ENCODE peak calls at places on chromosome 15, in five cellular contexts. X is testis; R is brain microvascular endothelial cell; K is GM23248; G is CD8-positive, alpha-beta T cell. V is an unnamed sample.

GRCh38 chr15:39135989-39136388 is 444.9 kb upstream of the THBS1 start:
- DNase-seq in X (no peak), R (peak), K (peak), G (no peak), V (no peak)

GRCh38 chr15:75929799-75930565 is 26.3 kb downstream of the FBXO22 start:
- DNase-seq in X (no peak), R (no peak), K (no peak), G (no peak), V (no peak)

GRCh38 chr15:76343313-76343996 is 6.9 kb downstream of the ISL2 start:
- DNase-seq in X (no peak), R (no peak), K (no peak), G (no peak), V (no peak)

GRCh38 chr15:90814193-90814811 is 54.1 kb upstream of the FURIN start:
- DNase-seq in X (no peak), R (peak), K (no peak), G (no peak), V (no peak)

GRCh38 chr15:79535536-79535935 is 103.4 kb downstream of the MINAR1 start:
- DNase-seq in X (no peak), R (no peak), K (peak), G (no peak), V (no peak)

GRCh38 chr15:45138814-45139765 is 9.3 kb downstream of the DUOX1 start:
- DNase-seq in X (no peak), R (no peak), K (no peak), G (no peak), V (no peak)

GRCh38 chr15:80323285-80323684 is 71.3 kb upstream of the CTXND1 start:
- DNase-seq in X (no peak), R (no peak), K (no peak), G (no peak), V (no peak)

GRCh38 chr15:50051811-50052419 is 67.1 kb downstream of the ATP8B4 start:
- DNase-seq in X (peak), R (peak), K (peak), G (no peak), V (peak)

GRCh38 chr15:89179966-89180875 is 41.2 kb downstream of the RLBP1 start:
- DNase-seq in X (no peak), R (peak), K (no peak), G (no peak), V (no peak)

GRCh38 chr15:64515196-64515595 is 54.8 kb downstream of the ZNF609 start:
- DNase-seq in X (no peak), R (no peak), K (no peak), G (no peak), V (no peak)

GRCh38 chr15:51051776-51052175 is 42.9 kb downstream of the TNFAIP8L3 start:
- DNase-seq in X (peak), R (no peak), K (peak), G (no peak), V (no peak)

GRCh38 chr15:89359471-89360293 is 25.1 kb upstream of the POLG start:
- DNase-seq in X (no peak), R (no peak), K (no peak), G (no peak), V (no peak)

GRCh38 chr15:35000511-35000910 is 12.4 kb upstream of the ZNF770 start:
- DNase-seq in X (no peak), R (peak), K (peak), G (no peak), V (peak)

GRCh38 chr15:48144889-48145288 is 24.1 kb downstream of the SLC24A5 start:
- DNase-seq in X (no peak), R (peak), K (no peak), G (no peak), V (no peak)

GRCh38 chr15:63114465-63114864 is 7.2 kb upstream of the LACTB start:
- DNase-seq in X (no peak), R (no peak), K (no peak), G (no peak), V (no peak)

GRCh38 chr15:63111481-63111880 is 10.2 kb upstream of the LACTB start:
- DNase-seq in X (no peak), R (no peak), K (no peak), G (no peak), V (no peak)

GRCh38 chr15:63109498-63110290 is 12.0 kb upstream of the LACTB start:
- DNase-seq in X (no peak), R (peak), K (no peak), G (no peak), V (no peak)

GRCh38 chr15:63110428-63111026 is 11.1 kb upstream of the LACTB start:
- DNase-seq in X (no peak), R (no peak), K (no peak), G (no peak), V (no peak)

GRCh38 chr15:63112871-63113270 is 8.8 kb upstream of the LACTB start:
- DNase-seq in X (no peak), R (no peak), K (no peak), G (no peak), V (no peak)
- H3K27ac ChIP-seq in X (no peak), R (no peak), K (peak), G (no peak), V (no peak)

GRCh38 chr15:98884894-98885293 is 122.7 kb downstream of the PGPEP1L start:
- DNase-seq in X (no peak), R (no peak), K (no peak), G (no peak), V (no peak)

GRCh38 chr15:98888839-98889479 is 118.6 kb downstream of the PGPEP1L start:
- DNase-seq in X (no peak), R (peak), K (peak), G (no peak), V (no peak)

GRCh38 chr15:98891301-98891700 is 116.3 kb downstream of the PGPEP1L start:
- DNase-seq in X (no peak), R (no peak), K (no peak), G (no peak), V (no peak)

GRCh38 chr15:98889930-98890695 is 117.5 kb downstream of the PGPEP1L start:
- DNase-seq in X (no peak), R (peak), K (peak), G (no peak), V (peak)

DNA sequence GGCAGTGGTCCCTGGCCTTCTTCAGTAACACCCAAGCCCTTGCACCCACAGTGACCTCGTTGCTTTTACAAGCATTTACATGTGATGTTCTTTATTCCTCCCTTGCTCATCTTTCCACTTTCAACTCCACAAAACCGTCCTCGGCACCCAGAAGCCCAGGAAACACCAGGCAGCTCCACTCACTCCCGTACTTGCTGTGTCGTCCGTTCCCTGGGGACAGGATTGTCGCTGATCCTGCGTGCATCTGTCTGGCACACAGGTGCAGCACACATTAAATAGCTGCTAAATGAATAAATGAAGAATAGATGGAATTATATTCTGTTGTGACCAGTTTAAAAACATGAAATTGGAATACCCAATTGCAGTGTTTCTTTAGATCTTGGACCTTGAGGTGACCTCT is 119.6 kb downstream of the PGPEP1L start:
- DNase-seq in X (no peak), R (no peak), K (no peak), G (no peak), V (no peak)
- H3K27ac ChIP-seq in X (no peak), R (no peak), K (no peak), G (no peak), V (peak)

DNA sequence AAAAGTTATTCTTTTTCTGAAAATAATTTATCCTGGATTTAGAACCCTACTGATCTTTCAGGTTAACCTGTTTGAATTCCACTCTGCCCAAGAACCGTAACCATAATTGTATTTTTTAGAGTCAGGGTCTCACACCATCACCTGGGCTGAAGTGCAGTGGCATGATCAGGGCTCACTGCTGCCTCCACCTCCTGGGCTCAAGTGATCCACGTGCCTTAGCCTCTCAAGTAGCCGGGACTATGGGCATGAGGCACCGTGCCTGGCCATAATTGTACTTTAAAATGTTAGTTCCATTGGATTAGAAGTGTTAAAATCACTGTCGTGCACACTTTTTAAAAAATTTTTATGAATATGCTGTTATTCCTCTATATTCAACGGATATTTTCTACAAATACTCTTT is 1.0 kb upstream of the MTMR10 start:
- DNase-seq in X (no peak), R (no peak), K (peak), G (no peak), V (no peak)
- H3K27ac ChIP-seq in X (no peak), R (no peak), K (peak), G (no peak), V (peak)

GRCh38 chr15:43912208-43912607 is 85.4 kb downstream of the WDR76 start:
- DNase-seq in X (no peak), R (no peak), K (no peak), G (no peak), V (no peak)

GRCh38 chr15:43912991-43913927 is 86.5 kb downstream of the WDR76 start:
- DNase-seq in X (no peak), R (peak), K (peak), G (no peak), V (peak)

GRCh38 chr15:43915820-43916660 is 89.2 kb downstream of the WDR76 start:
- DNase-seq in X (peak), R (no peak), K (no peak), G (no peak), V (no peak)

GRCh38 chr15:43911235-43911661 is 84.4 kb downstream of the WDR76 start:
- DNase-seq in X (peak), R (peak), K (peak), G (no peak), V (peak)

DNA sequence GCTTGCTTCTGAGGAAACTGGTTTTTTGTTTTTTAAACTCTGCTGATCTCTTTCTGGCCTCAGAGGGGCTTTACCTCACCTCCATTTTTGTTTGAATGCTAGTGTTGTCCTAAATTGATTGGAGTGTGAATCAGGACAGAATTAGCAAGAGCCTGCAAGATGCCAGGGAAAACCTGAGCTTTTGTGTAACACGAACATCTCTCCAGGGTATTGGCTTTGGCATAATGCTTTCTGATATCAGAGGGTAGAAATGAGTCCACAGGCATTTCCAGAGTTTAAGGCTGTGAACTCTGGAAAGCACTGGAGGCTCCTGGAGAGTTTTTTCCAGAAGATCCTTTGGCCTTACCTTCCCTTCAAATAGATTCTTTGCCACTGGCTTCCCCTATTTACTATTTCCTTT is 87.1 kb downstream of the WDR76 start:
- DNase-seq in X (no peak), R (no peak), K (peak), G (no peak), V (no peak)
- H3K27ac ChIP-seq in X (no peak), R (peak), K (peak), G (no peak), V (peak)

GRCh38 chr15:72368315-72368714 is 7.5 kb downstream of the HEXA start:
- DNase-seq in X (no peak), R (no peak), K (no peak), G (no peak), V (no peak)
- H3K27ac ChIP-seq in X (no peak), R (no peak), K (no peak), G (no peak), V (no peak)

DNA sequence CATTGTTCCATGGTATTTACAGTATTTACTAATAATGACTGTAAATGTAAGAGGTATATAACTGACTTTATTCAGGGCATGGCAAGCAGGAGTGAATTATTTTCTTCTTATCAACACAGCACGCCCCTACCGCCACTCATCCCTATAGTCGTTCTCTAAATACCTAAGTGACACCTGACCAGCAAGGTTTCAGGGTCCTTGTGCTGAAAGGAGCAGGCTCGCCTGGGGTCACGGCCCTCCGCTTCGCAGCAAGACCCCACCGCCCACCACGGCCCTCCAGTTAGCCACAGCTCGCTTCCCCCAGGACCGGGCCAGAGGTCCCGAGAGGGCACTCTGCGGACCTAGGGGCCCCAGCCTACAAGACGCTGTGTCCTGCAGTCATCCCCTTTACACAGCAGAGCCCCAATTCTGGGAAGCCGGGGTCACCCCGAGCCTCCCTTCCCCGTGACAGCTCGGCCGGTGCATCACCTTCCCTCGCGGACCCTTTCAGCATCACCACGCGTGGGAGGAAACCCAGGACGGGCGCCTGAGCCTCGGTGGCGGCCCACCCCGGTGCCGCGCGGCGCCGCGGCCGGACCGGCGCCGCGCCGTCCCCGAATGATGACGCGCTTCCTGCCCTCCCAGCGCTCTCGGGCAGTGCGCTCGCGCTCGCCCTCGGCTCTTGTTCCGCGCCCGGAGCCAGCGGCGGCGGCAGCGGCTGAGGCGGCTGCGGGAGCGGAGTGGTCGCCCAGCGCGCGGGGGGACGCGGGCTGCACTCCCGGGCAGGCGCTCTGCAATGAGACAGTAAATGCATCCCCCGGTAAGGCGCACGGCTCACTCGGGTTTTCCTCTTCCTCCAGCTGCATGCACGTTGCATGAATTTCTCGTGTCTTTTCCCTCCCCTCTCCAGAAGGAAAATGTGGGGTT is 225.1 kb upstream of the C2CD4B start:
- DNase-seq in X (peak), R (peak), K (peak), G (peak), V (no peak)
- H3K27ac ChIP-seq in X (peak), R (peak), K (peak), G (peak), V (no peak)

V was measured in epithelial cell of prostate.